ENCODE peak calls at places on chromosome 7, in six cellular contexts. B is pancreas, P is cardiac fibroblast, E is endothelial cell of umbilical vein, K is left lung, I is A549. F is an unnamed sample.

GRCh38 chr7:23074443-23075244 is 30.9 kb upstream of the KLHL7 start:
- DNase-seq in B (no peak), P (no peak), E (peak), K (no peak), I (no peak), F (peak)

GRCh38 chr7:157785021-157785441 is 448.2 kb downstream of the DNAJB6 start:
- DNase-seq in B (peak), P (no peak), E (no peak), K (no peak), I (no peak), F (peak)

GRCh38 chr7:66894463-66895080 is 26.5 kb upstream of the TMEM248 start:
- DNase-seq in B (no peak), P (peak), E (peak), K (no peak), I (no peak), F (peak)

GRCh38 chr7:134535919-134536299 is 8.5 kb downstream of the AKR1B10 start:
- DNase-seq in B (no peak), P (no peak), E (no peak), K (no peak), I (no peak), F (no peak)

GRCh38 chr7:280461-280860 is 9.5 kb upstream of the FOXL3 start:
- DNase-seq in B (peak), P (no peak), E (no peak), K (peak), I (no peak), F (no peak)

GRCh38 chr7:92584953-92585352 is 5.2 kb downstream of the FAM133B start:
- DNase-seq in B (no peak), P (peak), E (peak), K (no peak), I (peak), F (no peak)

GRCh38 chr7:68206946-68207485 is 1210.4 kb downstream of the TYW1 start:
- DNase-seq in B (no peak), P (no peak), E (no peak), K (no peak), I (no peak), F (no peak)

GRCh38 chr7:76326646-76327233 is 24.3 kb downstream of the HSPB1 start:
- DNase-seq in B (no peak), P (peak), E (peak), K (no peak), I (peak), F (peak)

GRCh38 chr7:127598318-127598717 is 4.8 kb downstream of the FSCN3 start:
- DNase-seq in B (no peak), P (no peak), E (no peak), K (no peak), I (peak), F (no peak)

GRCh38 chr7:138981332-138982203 is at the start of gene KIAA1549:
- DNase-seq in B (peak), P (peak), E (peak), K (peak), I (peak), F (peak)

GRCh38 chr7:45178241-45179225 is 20.9 kb downstream of the RAMP3 start:
- DNase-seq in B (peak), P (no peak), E (no peak), K (peak), I (peak), F (no peak)

GRCh38 chr7:158321056-158321700 is 266.4 kb downstream of the PTPRN2 start:
- DNase-seq in B (no peak), P (no peak), E (no peak), K (no peak), I (no peak), F (no peak)

GRCh38 chr7:86913709-86914108 is 145.7 kb downstream of the ELAPOR2 start:
- DNase-seq in B (no peak), P (peak), E (no peak), K (no peak), I (no peak), F (peak)

GRCh38 chr7:14377646-14378266 is 388.3 kb upstream of the ETV1 start:
- DNase-seq in B (no peak), P (peak), E (no peak), K (no peak), I (no peak), F (peak)
- H3K4me3 ChIP-seq in B (no peak), P (no peak), E (no peak), K (no peak), I (no peak), F (no peak)

DNA sequence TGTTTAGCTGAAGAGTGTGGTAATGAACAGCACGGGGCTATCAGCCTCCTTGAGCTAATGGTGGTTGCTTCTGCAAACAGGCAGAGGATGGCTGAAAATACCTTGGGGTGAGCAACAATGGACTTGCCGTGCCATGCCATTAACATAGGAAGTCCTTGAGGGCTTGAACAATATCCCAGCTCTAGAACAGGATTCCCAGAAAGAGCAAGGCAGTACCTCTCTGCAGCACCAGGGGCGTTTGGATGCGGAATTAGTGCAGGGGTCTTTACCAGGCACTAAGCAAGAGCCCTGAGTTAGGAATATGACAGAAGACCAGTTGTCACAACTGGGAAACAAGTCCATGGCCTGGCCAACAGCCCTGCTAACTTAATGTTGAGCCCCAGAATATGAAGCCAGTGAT is 143.2 kb upstream of the COBL start:
- DNase-seq in B (no peak), P (no peak), E (no peak), K (no peak), I (no peak), F (no peak)
- TF ChIP-seq CTCF in B (no peak), P (no peak), E (no peak), K (no peak), I (no peak), F (no peak)

GRCh38 chr7:154929006-154929726 is 73.8 kb downstream of the PAXIP1 start:
- DNase-seq in B (no peak), P (peak), E (peak), K (no peak), I (no peak), F (no peak)
- H3K4me3 ChIP-seq in B (peak), P (peak), E (peak), K (peak), I (peak), F (peak)

DNA sequence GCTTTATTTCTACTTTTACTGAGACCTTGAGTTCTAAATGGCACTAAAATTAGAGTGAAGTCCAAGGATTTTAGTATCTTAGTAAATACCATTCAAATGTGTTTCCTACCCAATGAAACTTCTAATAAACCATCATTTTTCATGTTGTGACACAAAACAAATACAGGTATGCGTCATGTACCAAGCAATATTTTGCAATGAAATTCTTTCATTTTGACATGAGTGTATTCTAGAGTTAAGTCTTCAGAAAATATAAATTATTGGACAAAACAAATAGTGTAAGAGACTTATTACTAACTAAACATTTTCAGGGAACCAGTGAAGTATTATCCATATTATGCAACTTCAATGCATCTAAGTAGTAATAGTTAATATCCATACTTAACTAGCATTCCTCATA is 16.5 kb downstream of the HGF start:
- DNase-seq in B (no peak), P (no peak), E (no peak), K (no peak), I (peak), F (no peak)
- TF ChIP-seq CTCF in B (no peak), P (no peak), E (no peak), K (no peak), I (no peak), F (no peak)

DNA sequence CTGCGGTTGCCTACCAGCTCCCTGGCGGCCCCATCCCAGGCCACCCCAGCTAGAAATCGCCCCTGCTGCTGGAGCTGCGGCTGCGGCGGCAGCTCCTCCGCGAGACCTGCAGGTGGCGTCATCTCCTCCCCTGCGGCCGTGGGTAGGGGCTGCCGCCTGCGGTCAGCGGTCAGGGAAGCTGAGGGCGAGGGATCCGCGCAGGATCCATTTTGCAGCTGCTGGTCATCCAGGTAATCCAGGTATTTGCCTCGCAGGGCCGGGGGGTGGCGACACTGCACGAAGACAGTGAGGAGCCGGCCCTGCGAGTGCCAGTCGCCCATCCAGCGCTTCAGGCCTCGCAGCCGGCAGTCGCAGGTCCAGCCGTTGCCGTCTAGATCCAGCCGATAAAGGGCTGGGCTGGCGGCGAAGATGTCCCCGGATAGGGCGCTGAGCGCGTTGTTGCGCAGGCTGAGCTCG is 1.5 kb downstream of the TRIL start:
- DNase-seq in B (peak), P (peak), E (peak), K (peak), I (peak), F (peak)
- H3K4me3 ChIP-seq in B (peak), P (peak), E (no peak), K (peak), I (peak), F (peak)

DNA sequence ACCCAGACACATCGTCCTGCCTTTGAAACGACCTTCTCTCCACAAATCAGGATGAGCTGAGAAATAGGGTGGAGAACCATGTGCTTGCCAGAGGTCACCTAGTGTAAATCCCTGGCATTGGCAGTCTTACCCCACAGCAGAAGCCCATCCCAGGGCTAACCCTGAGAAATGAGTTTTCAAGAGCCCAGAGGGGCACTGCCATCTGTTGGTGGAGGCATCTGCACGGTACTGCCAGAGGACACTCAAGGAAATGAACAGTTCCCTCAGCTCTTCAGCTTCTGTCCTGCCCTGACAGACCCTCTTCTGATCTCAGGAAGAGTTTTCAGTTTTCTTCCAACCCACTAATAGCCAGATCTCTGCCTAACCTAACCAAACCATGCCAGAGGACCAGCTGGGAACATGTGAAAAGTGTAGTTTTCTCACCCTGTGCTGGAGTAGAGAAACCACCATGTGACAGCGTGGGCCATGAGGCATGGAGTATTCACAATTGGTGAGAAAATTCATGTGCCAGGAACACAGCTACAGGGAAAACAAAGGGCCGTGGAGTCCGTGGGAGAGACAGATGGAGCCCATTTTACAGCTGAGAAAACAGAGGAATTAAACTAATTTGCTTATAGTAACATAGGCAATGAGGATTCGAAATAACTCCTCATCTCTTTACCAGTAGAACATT is 37.7 kb upstream of the ITPRID1 start:
- DNase-seq in B (no peak), P (no peak), E (no peak), K (no peak), I (peak), F (no peak)
- TF ChIP-seq CTCF in B (no peak), P (no peak), E (no peak), K (no peak), I (peak), F (no peak)

GRCh38 chr7:112079671-112080070 is 126.5 kb downstream of the DOCK4 start:
- DNase-seq in B (no peak), P (peak), E (no peak), K (no peak), I (no peak), F (no peak)

GRCh38 chr7:112081778-112082177 is 124.4 kb downstream of the DOCK4 start:
- DNase-seq in B (no peak), P (no peak), E (no peak), K (peak), I (no peak), F (no peak)

GRCh38 chr7:112080974-112081373 is 125.2 kb downstream of the DOCK4 start:
- DNase-seq in B (no peak), P (no peak), E (peak), K (peak), I (peak), F (peak)

GRCh38 chr7:112079122-112079521 is 127.1 kb downstream of the DOCK4 start:
- DNase-seq in B (no peak), P (no peak), E (no peak), K (no peak), I (no peak), F (no peak)

DNA sequence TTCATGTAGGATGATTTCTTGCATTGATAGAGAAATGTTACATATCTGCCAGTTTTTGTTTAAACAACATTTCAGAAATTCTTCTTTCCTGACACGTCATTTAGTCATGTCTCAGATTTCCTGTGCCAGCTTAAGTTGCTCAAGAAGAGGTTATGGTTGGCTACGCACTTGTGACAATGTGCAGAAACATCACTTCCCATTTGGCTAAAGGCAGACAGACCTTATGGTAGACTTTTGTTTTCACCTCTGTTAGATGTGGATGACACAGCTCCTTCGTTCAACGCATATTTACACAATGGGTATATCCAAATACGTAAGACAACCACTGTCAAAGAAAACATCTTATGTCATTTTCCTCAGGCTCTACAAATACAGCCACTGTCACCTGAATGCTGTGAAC is 125.8 kb downstream of the DOCK4 start:
- DNase-seq in B (no peak), P (peak), E (peak), K (no peak), I (peak), F (peak)
- H3K4me3 ChIP-seq in B (no peak), P (peak), E (no peak), K (no peak), I (peak), F (no peak)

DNA sequence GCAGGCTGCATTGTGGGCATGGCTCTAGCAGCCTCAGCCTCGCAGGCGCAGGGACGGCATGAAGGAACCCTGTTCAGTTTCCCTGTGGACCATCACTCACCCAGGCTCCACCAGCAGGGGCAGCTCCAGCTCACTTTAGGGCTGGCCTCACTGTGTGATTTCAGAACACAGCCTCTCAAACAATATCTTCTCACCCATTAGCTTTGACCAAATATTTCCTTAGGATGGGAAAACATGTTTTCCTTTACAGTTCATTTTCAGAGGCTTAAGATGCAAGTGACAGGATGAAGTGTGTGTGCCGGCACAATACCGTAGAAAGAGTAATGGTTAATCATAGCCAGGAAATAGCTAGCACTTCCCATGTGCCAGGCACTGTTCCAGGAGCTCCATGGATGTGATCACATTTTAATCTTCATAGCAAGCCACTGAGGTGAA is 58.2 kb downstream of the LANCL2 start:
- DNase-seq in B (no peak), P (peak), E (peak), K (no peak), I (no peak), F (peak)
- TF ChIP-seq CTCF in B (no peak), P (peak), E (peak), K (no peak), I (no peak), F (peak)

F was measured in astrocyte of the spinal cord.